ENCODE peak calls at places on chromosomes 1 and 21, in five cellular contexts. H is IMR-90, U is neuronal stem cell, W is A549, Y is H9. J is an unnamed sample.

GRCh38 chr1:244164563-244164890 is 113.4 kb downstream of the ZBTB18 start:
- DNase-seq in U (no peak), Y (no peak), W (no peak), H (no peak), J (no peak)

GRCh38 chr1:212234431-212235298 is 50.5 kb upstream of the PPP2R5A start:
- DNase-seq in Y (no peak), U (no peak), H (peak), W (peak), J (peak)

GRCh38 chr1:40825430-40825778 is 36.8 kb downstream of the CITED4 start:
- DNase-seq in H (no peak), Y (peak), W (no peak), U (no peak), J (no peak)

GRCh38 chr1:210332719-210333398 is 4.2 kb downstream of the HHAT start:
- DNase-seq in U (no peak), W (no peak), Y (no peak), H (no peak), J (no peak)

GRCh38 chr1:243230914-243231313 is 24.2 kb downstream of the CEP170 start:
- DNase-seq in Y (no peak), W (peak), H (peak), U (no peak), J (peak)

GRCh38 chr1:220734571-220735326 is 13.4 kb upstream of the MTARC2 start:
- DNase-seq in W (peak), U (no peak), H (peak), Y (no peak), J (peak)

GRCh38 chr1:107138166-107138565 is 2.7 kb upstream of the NTNG1 start:
- DNase-seq in H (no peak), Y (no peak), U (no peak), W (no peak), J (no peak)

GRCh38 chr1:12480748-12481362 is 137.2 kb downstream of the DHRS3 start:
- DNase-seq in H (peak), Y (no peak), W (peak), U (no peak), J (peak)

GRCh38 chr1:200253774-200254495 is 155.9 kb downstream of the ZNF281 start:
- DNase-seq in W (no peak), H (peak), Y (no peak), U (no peak), J (no peak)

GRCh38 chr1:20361805-20362381 is 71.2 kb downstream of the VWA5B1 start:
- DNase-seq in W (peak), Y (peak), H (peak), U (peak), J (peak)

GRCh38 chr1:227789042-227789880 is 26.2 kb upstream of the PRSS38 start:
- DNase-seq in W (no peak), H (peak), U (no peak), Y (no peak), J (no peak)

GRCh38 chr1:109687641-109688499 is at the start of gene GSTM1:
- DNase-seq in Y (peak), W (no peak), U (peak), H (no peak), J (peak)

GRCh38 chr1:202268032-202268431 is 73.7 kb downstream of the UBE2T start:
- DNase-seq in H (no peak), U (no peak), W (no peak), Y (peak), J (no peak)

GRCh38 chr1:27581823-27582243 is 22.1 kb downstream of the AHDC1 start:
- DNase-seq in Y (no peak), U (no peak), H (no peak), W (no peak), J (no peak)

GRCh38 chr1:214474467-214474866 is 76.9 kb downstream of the PTPN14 start:
- DNase-seq in U (no peak), Y (no peak), H (no peak), W (no peak), J (no peak)

GRCh38 chr21:31316488-31317169 is 27.4 kb downstream of the TIAM1 start:
- DNase-seq in U (no peak), W (no peak), H (peak), Y (no peak), J (no peak)

GRCh38 chr1:223143760-223144248 is 756 bp upstream of the TLR5 start:
- DNase-seq in H (no peak), U (no peak), Y (no peak), W (no peak), J (peak)

GRCh38 chr1:44714944-44715571 is 15.9 kb downstream of the RNU5D-1 start:
- DNase-seq in H (peak), Y (peak), W (peak), U (peak), J (peak)

GRCh38 chr1:43464840-43465693 is 11.3 kb upstream of the HYI start:
- DNase-seq in W (no peak), H (no peak), U (no peak), Y (no peak), J (no peak)

GRCh38 chr1:6591644-6592043 is 11.0 kb downstream of the KLHL21 start:
- DNase-seq in U (no peak), H (no peak), Y (no peak), W (no peak), J (no peak)

GRCh38 chr1:100440075-100440809 is 87.9 kb downstream of the CDC14A start:
- DNase-seq in Y (no peak), U (no peak), H (no peak), W (no peak), J (peak)

GRCh38 chr1:110675060-110675791 is 486 bp upstream of the KCNA3 start:
- DNase-seq in U (peak), H (no peak), Y (peak), W (no peak), J (peak)

GRCh38 chr1:207018707-207019106 is 13.8 kb downstream of the C1orf116 start:
- DNase-seq in U (no peak), W (no peak), H (no peak), Y (no peak), J (no peak)

GRCh38 chr1:95115708-95116137 is 1.4 kb upstream of the TLCD4 start:
- DNase-seq in Y (no peak), U (no peak), W (no peak), H (no peak), J (peak)
- H3K4me2 ChIP-seq in Y (no peak), U (no peak), W (peak), H (no peak), J (no peak)

GRCh38 chr21:44815225-44815624 is 2.6 kb downstream of the SUMO3 start:
- DNase-seq in Y (no peak), U (no peak), H (no peak), W (no peak), J (no peak)
- H3K4me2 ChIP-seq in Y (no peak), U (no peak), H (no peak), W (no peak), J (no peak)

DNA sequence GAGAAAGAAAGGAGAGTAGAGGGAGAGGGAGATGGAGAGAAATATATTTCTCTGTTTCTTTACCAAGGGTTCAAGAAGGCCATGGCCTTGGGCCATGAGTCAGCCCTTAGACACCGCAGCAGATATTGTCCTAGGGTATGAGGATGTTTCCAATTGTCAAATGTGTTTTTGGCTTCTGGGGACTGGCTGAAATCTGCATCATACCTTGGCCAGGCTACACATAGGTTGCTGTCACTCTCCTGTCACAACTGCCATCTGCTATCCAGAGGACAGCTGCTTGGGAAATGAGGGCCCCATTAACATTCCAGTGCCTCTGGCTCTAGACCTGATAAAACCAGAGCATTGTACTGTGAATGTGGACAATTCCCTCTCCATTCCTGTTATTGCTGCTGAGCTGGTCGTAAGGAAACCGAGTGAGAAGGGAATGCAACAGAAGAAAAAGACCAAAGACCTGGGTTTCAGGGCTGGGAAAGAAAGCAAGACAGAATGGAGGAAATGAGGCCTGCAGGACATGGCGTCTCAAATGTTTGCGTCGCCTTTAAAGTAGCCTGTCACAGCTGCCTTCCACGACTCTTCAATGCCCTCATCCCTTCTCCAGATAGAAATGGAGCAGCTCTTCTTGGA is 8.8 kb upstream of the PIGC start:
- DNase-seq in W (no peak), Y (no peak), H (no peak), U (no peak), J (no peak)
- H3K4me2 ChIP-seq in W (peak), Y (no peak), H (no peak), U (no peak), J (no peak)

GRCh38 chr1:182676321-182676720 is 8.1 kb downstream of the RGS8 start:
- DNase-seq in Y (no peak), W (no peak), H (no peak), U (no peak), J (no peak)
- H3K4me2 ChIP-seq in Y (no peak), W (no peak), H (no peak), U (no peak), J (no peak)

DNA sequence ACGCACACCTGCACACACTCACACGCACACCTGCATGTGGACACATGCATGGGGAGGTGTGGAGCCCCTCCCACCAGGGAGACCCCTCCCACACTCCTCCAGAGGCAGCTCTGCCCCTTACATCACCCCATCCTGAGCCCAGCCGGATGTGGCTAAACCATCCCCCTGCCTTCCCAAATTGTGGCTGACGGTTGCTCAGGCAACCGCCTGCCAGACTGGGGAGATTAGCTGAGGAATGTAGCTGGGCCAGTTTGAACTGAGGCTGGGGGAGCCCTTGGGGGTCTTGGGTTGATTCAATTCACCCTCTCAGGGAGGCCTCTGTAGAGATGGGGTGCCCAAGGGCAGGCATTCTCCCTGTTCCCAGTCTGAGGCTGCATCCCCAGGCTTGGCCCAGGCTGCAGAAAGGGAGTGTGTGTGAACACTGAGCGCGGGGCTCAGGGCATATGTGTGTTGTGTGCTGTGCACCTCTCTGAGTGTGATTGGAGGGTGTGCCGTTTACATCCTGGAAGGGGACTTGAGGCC is 12.9 kb downstream of the PTPRU start:
- DNase-seq in H (peak), Y (peak), U (no peak), W (no peak), J (peak)
- H3K4me2 ChIP-seq in H (no peak), Y (peak), U (peak), W (no peak), J (peak)

GRCh38 chr1:47223174-47223920 is 8.7 kb downstream of the TAL1 start:
- DNase-seq in Y (no peak), H (no peak), W (no peak), U (no peak), J (no peak)

GRCh38 chr1:47219001-47219400 is 13.0 kb downstream of the TAL1 start:
- DNase-seq in U (no peak), H (no peak), W (no peak), Y (no peak), J (no peak)

GRCh38 chr1:47222476-47222875 is 9.5 kb downstream of the TAL1 start:
- DNase-seq in Y (no peak), W (no peak), U (no peak), H (no peak), J (no peak)

GRCh38 chr1:47216278-47217059 is 15.6 kb downstream of the TAL1 start:
- DNase-seq in H (no peak), W (no peak), Y (no peak), U (no peak), J (no peak)

DNA sequence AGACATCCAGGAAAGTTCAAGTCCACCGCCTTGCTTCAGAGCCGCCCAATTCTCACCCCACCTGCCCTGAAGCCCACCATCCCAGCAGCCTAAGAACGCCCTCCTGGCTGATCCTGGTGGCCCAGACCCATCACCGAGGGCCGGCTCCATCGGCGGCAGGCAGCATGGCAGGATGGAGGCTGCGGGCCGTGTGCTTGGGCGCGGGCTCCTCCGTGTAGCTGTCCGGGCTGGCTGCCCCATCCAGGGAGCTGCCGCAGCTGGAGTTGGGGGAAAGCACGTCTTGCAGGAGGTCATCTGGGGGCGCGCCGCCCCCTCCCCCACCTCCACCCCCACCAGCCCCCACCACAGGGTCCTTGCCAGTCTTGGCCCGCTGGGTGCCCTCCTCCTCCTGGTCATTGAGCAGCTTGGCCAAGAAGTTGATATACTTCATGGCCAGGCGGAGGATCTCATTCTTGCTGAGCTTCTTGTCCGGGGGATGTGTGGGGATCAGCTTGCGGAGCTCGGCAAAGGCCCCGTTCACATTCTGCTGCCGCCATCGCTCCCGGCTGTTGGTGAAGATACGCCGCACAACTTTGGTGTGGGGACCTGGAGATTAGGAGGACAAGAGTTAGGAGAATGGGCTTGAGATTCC is 12.3 kb downstream of the TAL1 start:
- DNase-seq in Y (no peak), H (no peak), W (no peak), U (no peak), J (no peak)
- H3K4me2 ChIP-seq in Y (no peak), H (no peak), W (no peak), U (no peak), J (no peak)

J was measured in hepatocyte.